ENCODE peak calls at places on chromosomes 13 and 19, in four cellular contexts. X is epithelial cell of proximal tubule, P is GM06990, T is upper lobe of right lung. L is an unnamed sample.

GRCh38 chr19:21604351-21604926 is 99.0 kb downstream of the ZNF429 start:
- DNase-seq in T (no peak), P (no peak), X (no peak), L (no peak)

GRCh38 chr19:1060689-1061088 is 6.3 kb upstream of the ARHGAP45 start:
- DNase-seq in T (no peak), P (no peak), X (no peak), L (no peak)

GRCh38 chr13:36712785-36713184 is 39.0 kb downstream of the SERTM1 start:
- DNase-seq in T (no peak), X (peak), P (no peak), L (no peak)

GRCh38 chr13:83753912-83754624 is 128.2 kb downstream of the SLITRK1 start:
- DNase-seq in P (no peak), T (no peak), X (no peak), L (no peak)

GRCh38 chr19:19488041-19488874 is 27.1 kb downstream of the TSSK6 start:
- DNase-seq in X (no peak), P (no peak), T (no peak), L (no peak)

GRCh38 chr19:51724543-51724942 is 752 bp upstream of the HAS1 start:
- DNase-seq in T (no peak), X (no peak), P (no peak), L (no peak)

GRCh38 chr19:2266183-2266993 is 10.2 kb upstream of the JSRP1 start:
- DNase-seq in T (peak), X (no peak), P (peak), L (peak)

GRCh38 chr13:51848674-51849073 is 3.7 kb upstream of the TMEM272 start:
- DNase-seq in P (no peak), T (no peak), X (no peak), L (no peak)

GRCh38 chr13:102651892-102652291 is 43.0 kb downstream of the METTL21C start:
- DNase-seq in X (no peak), T (no peak), P (no peak), L (no peak)

GRCh38 chr19:35601971-35602370 is 10.6 kb upstream of the HAUS5 start:
- DNase-seq in T (no peak), P (no peak), X (no peak), L (no peak)

GRCh38 chr13:113927661-113928581 is 46.0 kb downstream of the C13orf46 start:
- DNase-seq in X (no peak), P (no peak), T (peak), L (no peak)

GRCh38 chr13:76848596-76848995 is 37.6 kb downstream of the KCTD12 start:
- DNase-seq in X (no peak), T (peak), P (no peak), L (no peak)

DNA sequence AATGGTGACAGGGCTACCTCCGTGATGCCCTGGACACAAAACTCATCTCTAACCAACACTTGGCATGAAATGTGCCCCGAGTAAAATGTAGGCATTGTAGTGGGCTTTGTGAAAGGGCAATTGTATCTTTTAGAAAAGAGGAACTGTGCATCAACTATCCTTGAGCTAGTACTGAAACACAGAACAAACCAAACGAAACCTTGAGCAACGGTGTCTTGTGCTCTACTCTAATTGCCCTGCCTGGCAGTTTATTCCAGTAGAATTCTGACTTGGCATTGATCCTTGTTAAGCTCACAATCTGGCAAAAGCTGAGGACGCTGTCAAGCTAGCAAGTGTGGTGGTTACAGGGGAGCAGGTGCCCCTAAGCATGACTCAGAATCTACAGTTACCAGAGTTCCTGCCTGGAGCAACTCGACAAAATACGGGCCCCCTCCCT is 707.1 kb upstream of the SPRY2 start:
- DNase-seq in T (no peak), X (no peak), P (no peak), L (peak)
- H3K4me3 ChIP-seq in T (no peak), X (no peak), P (no peak), L (no peak)

DNA sequence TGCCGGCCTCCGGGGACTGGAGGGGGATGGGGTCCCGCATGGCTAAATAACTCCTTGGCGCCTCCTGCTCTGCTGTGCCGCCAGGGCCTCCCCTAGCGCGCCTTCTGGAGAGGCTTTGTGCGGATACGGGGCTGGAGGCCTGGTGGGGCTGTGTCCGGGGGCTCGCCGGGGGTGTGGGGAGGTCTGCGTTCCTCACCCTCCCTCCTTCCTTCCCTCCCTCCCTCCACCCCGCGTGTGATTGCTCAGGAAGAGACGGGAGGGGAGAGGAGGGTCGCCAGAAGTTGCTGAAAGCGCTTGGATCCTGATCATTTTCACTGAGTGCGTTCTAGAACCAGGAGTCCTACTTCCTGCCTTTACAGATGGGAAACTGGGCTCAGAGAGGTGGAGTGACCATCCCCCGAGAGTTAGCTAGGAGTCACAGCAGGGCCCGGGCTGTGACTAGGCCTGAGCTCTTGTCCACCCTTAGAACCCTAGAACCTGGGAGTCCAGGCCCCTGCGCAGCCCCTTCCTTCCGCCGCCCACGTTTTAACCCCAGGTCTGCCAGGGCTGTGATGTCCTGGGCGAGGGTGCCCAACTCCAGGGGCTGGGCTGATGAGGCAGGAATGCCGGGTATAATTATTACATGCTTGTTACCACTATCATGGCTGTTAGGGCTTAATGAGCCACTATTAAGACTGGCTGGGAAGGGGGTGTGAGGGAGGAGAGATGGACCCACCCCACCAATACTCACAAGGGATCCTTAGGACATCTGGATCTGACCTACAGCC is 782 bp upstream of the JUND start:
- DNase-seq in T (peak), X (no peak), P (no peak), L (no peak)
- TF ChIP-seq CTCF in T (no peak), X (peak), P (no peak), L (peak)

DNA sequence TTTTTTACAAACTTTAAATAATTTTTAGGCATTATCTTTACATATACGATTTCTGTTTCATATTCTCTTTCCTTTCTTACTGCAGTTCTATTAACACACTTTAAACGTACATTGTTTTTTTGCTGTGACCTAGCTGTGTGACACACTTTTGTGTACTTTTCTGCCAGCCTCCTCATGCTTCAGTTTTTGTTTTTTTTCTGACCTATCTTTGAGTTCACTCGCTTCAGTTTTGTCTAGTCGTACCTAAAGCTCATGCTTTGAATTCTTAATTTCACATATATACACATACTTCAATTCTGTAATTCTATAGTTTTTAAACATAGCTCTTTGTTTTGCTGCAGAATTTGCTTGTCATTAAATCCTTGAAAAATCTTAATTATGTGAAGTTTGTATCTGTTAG is 150.4 kb downstream of the PDS5B start:
- DNase-seq in T (no peak), X (no peak), P (no peak), L (no peak)
- H3K4me3 ChIP-seq in T (peak), X (peak), P (peak), L (no peak)

GRCh38 chr19:33863436-33863835 is 66.8 kb downstream of the KCTD15 start:
- DNase-seq in P (no peak), X (no peak), T (no peak), L (no peak)

GRCh38 chr19:33864311-33864850 is 67.7 kb downstream of the KCTD15 start:
- DNase-seq in X (no peak), T (no peak), P (no peak), L (no peak)

GRCh38 chr19:33860691-33861090 is 64.0 kb downstream of the KCTD15 start:
- DNase-seq in X (no peak), T (no peak), P (no peak), L (no peak)

GRCh38 chr19:33861950-33862349 is 65.3 kb downstream of the KCTD15 start:
- DNase-seq in P (no peak), T (no peak), X (no peak), L (no peak)

DNA sequence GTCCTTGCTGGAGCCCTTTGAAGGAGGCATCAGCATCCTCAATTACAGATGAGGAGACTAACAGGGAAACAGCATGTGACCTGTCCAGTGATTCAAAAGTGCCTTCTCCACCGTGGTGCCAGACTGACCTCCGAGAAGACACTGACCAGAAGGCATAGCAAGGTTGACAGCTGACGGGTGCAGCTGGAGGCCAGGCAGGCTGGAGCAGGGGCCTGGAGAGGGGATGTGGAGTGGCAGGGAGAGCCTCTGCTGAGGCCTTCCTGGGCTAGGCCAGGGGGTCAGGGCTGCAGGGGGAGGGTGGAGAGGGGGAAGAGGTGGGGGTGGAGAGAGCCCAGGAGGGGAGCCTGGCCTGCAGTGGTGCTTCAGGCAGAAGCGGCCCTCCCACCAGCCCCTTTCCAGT is 66.3 kb downstream of the KCTD15 start:
- DNase-seq in P (no peak), T (no peak), X (no peak), L (no peak)
- TF ChIP-seq CTCF in P (no peak), T (no peak), X (no peak), L (no peak)

GRCh38 chr19:15859187-15859586 is 38.7 kb downstream of the CYP4F2 start:
- DNase-seq in T (no peak), P (no peak), X (no peak), L (no peak)

GRCh38 chr19:15864824-15865223 is 33.0 kb downstream of the CYP4F2 start:
- DNase-seq in T (no peak), P (no peak), X (no peak), L (no peak)

GRCh38 chr19:15862444-15862843 is 35.4 kb downstream of the CYP4F2 start:
- DNase-seq in T (no peak), P (no peak), X (no peak), L (no peak)

GRCh38 chr19:15863272-15863671 is 34.6 kb downstream of the CYP4F2 start:
- DNase-seq in T (no peak), X (no peak), P (no peak), L (no peak)

DNA sequence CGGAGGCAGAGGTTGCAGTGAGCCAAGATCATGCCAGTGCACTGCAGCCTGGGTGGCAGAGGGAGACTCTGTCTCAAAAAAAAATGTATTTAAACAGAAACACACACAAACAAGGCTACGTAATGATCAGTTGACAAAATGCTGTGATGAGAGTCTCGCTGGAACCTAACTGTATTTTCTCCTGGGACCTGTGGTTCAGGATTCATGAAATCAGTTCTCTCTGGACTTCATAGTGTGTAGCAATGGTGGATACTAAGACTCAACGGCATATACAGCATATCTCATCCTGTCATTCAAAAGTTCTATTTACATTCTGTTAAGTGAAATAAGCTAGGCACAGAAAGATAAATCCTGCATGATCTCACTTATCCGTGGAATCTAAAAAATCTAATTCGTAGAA is 37.4 kb downstream of the CYP4F2 start:
- DNase-seq in P (no peak), X (no peak), T (no peak), L (no peak)
- H3K4me3 ChIP-seq in P (no peak), X (no peak), T (no peak), L (no peak)

GRCh38 chr13:38766799-38767198 is 79.9 kb downstream of the FREM2 start:
- DNase-seq in X (no peak), P (no peak), T (no peak), L (no peak)

GRCh38 chr13:38758278-38758677 is 71.4 kb downstream of the FREM2 start:
- DNase-seq in T (no peak), P (no peak), X (no peak), L (no peak)

GRCh38 chr13:38767506-38768265 is 80.8 kb downstream of the FREM2 start:
- DNase-seq in X (no peak), T (no peak), P (no peak), L (no peak)

GRCh38 chr13:38759390-38759789 is 72.5 kb downstream of the FREM2 start:
- DNase-seq in T (no peak), X (no peak), P (no peak), L (no peak)

GRCh38 chr13:38763446-38764381 is 76.8 kb downstream of the FREM2 start:
- DNase-seq in P (no peak), T (no peak), X (no peak), L (no peak)
- TF ChIP-seq CTCF in P (peak), T (peak), X (peak), L (peak)

DNA sequence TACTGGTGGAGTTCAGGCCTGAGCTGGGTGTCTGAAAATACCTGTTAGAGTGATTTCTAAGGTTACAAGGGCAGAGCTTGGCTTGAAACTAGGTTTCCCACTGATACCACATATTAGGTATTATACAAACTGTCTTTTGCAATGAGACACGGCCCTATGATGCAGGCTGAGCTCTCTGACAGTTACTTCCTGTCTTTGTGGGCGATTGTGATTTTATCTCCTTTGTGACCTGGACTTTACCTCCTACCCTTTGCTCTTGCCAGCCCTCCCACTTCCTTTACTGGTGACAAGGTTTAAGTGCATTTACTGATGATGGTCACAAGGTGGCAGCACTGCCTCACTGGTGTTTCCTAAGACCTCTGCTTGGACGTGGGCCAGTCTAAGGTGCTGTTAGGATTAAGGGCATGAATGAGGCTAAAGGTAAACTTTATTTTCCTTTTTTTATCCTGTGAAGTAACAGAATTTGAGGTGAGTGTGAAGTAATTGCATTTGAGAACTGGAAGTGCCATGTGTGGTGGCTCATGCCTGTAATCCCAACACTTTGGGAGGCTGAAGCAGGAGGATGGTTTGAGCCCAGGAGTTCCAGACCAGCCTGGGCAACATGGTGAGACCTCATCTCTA is 7.7 kb upstream of the CXCL17 start:
- DNase-seq in P (peak), X (peak), T (peak), L (peak)
- H3K4me3 ChIP-seq in P (no peak), X (no peak), T (no peak), L (no peak)

DNA sequence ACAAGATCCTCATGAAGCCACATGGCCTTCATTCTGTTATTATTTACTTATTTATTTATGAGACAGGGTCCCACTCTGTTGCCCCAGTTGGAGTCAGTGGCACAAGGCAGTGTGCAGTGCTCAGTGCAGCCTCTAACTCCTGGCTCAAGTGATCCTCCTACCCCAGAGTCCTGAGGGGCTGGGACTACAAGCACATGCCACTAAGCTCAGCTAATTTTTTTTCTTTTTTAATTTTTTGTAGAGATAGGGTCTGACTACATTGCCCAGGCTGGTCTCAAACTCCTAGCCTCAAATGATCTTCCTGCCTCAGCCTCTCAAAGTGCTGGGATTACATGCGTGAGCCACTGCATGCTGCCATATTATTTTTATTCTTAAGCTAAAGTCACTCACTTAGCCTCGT is 241.4 kb downstream of the UQCRFS1 start:
- DNase-seq in P (no peak), X (no peak), T (no peak), L (no peak)
- TF ChIP-seq CTCF in P (no peak), X (no peak), T (no peak), L (no peak)

GRCh38 chr13:49213539-49213938 is 6.6 kb upstream of the MLNR start:
- DNase-seq in T (no peak), P (no peak), X (no peak), L (no peak)

GRCh38 chr13:49216334-49216733 is 3.8 kb upstream of the MLNR start:
- DNase-seq in X (no peak), P (no peak), T (no peak), L (no peak)

GRCh38 chr13:49210669-49211068 is 9.5 kb upstream of the MLNR start:
- DNase-seq in X (no peak), T (no peak), P (no peak), L (no peak)

GRCh38 chr13:49214917-49215376 is 5.2 kb upstream of the MLNR start:
- DNase-seq in X (no peak), T (peak), P (peak), L (no peak)

GRCh38 chr13:49213997-49214916 is 5.9 kb upstream of the MLNR start:
- DNase-seq in X (no peak), T (no peak), P (no peak), L (no peak)
- H3K4me3 ChIP-seq in X (no peak), T (no peak), P (no peak), L (no peak)

GRCh38 chr19:16338470-16339360 is 14.1 kb downstream of the KLF2 start:
- DNase-seq in P (peak), X (no peak), T (peak), L (peak)
- TF ChIP-seq CTCF in P (no peak), X (no peak), T (no peak), L (no peak)

L was measured in retinal pigment epithelial cell.